ENCODE peak calls at places on chromosomes 12 and 14, in five cellular contexts. G is GM23338, X is foreskin fibroblast, T is AG09309, B is HCT116. Y is an unnamed sample.
A peak's percentile ranks its signal among the peaks of the same experiment; 100 is the strongest.

GRCh38 chr12:45989857-45990467 is 412 bp downstream of the SCAF11 start:
- DNase-seq in X (peak; percentile 30), G (peak; percentile 50), T (no peak), B (peak; percentile 19), Y (no peak)

GRCh38 chr12:13342971-13343370 is 146.4 kb downstream of the EMP1 start:
- DNase-seq in G (no peak), X (no peak), T (no peak), B (no peak), Y (peak; percentile 20)

GRCh38 chr14:76924363-76925151 is 98.3 kb downstream of the LRRC74A start:
- DNase-seq in G (peak; percentile 99), X (no peak), T (no peak), B (no peak), Y (no peak)

GRCh38 chr12:67659296-67659695 is 10.8 kb downstream of the DYRK2 start:
- DNase-seq in B (no peak), X (no peak), G (no peak), T (no peak), Y (no peak)

GRCh38 chr14:34380446-34380845 is 81.6 kb downstream of the SPTSSA start:
- DNase-seq in G (no peak), T (no peak), X (no peak), B (no peak), Y (no peak)

GRCh38 chr12:99110866-99111265 is 465.8 kb downstream of the APAF1 start:
- DNase-seq in T (no peak), B (no peak), X (no peak), G (no peak), Y (no peak)

GRCh38 chr12:91138337-91138905 is 27.1 kb upstream of the LUM start:
- DNase-seq in T (no peak), B (no peak), G (peak; percentile 3), X (no peak), Y (no peak)

GRCh38 chr12:112007945-112008344 is 5.0 kb downstream of the TMEM116 start:
- DNase-seq in B (no peak), G (no peak), X (no peak), T (no peak), Y (no peak)

GRCh38 chr12:52246720-52247621 is 13.9 kb downstream of the KRT7 start:
- DNase-seq in G (peak; percentile 16), B (peak; percentile 50), X (no peak), T (no peak), Y (peak; percentile 24)

GRCh38 chr12:68557011-68557715 is 53.5 kb upstream of the RAP1B start:
- DNase-seq in G (no peak), X (peak; percentile 78), T (peak; percentile 66), B (no peak), Y (peak; percentile 15)

GRCh38 chr12:3179731-3180130 is 102.6 kb downstream of the TSPAN9 start:
- DNase-seq in T (no peak), B (no peak), G (no peak), X (no peak), Y (no peak)

GRCh38 chr12:106986625-106987389 is at the start of gene MTERF2:
- DNase-seq in G (peak; percentile 98), T (peak; percentile 66), X (peak; percentile 95), B (peak; percentile 83), Y (peak; percentile 96)

GRCh38 chr14:52059614-52060013 is 9.2 kb downstream of the NID2 start:
- DNase-seq in X (no peak), T (no peak), B (no peak), G (no peak), Y (no peak)

GRCh38 chr14:100297320-100298300 is 8.6 kb downstream of the SLC25A29 start:
- DNase-seq in T (peak; percentile 31), G (no peak), B (no peak), X (peak; percentile 49), Y (no peak)

GRCh38 chr12:29634057-29634456 is 136.6 kb upstream of the OVCH1 start:
- DNase-seq in T (no peak), X (no peak), G (no peak), B (no peak), Y (no peak)

GRCh38 chr12:3005736-3006135 is 46.5 kb downstream of the TEAD4 start:
- DNase-seq in T (no peak), B (no peak), X (no peak), G (no peak), Y (peak; percentile 30)

GRCh38 chr12:3091650-3092207 is 14.6 kb downstream of the TSPAN9 start:
- DNase-seq in G (no peak), T (no peak), B (no peak), X (no peak), Y (no peak)

GRCh38 chr12:69987453-69988102 is 162.6 kb downstream of the MYRFL start:
- DNase-seq in B (peak; percentile 75), X (peak; percentile 84), T (peak; percentile 94), G (no peak), Y (peak; percentile 92)

GRCh38 chr14:35385042-35385839 is 19.3 kb downstream of the NFKBIA start:
- DNase-seq in T (peak; percentile 88), G (no peak), B (no peak), X (peak; percentile 88), Y (peak; percentile 93)

GRCh38 chr14:96162741-96163140 is 41.9 kb upstream of the BDKRB2 start:
- DNase-seq in G (no peak), X (no peak), T (peak; percentile 51), B (no peak), Y (no peak)
- TF ChIP-seq CTCF in G (no peak), X (no peak), T (no peak), B (no peak), Y (no peak)

GRCh38 chr12:108231909-108232434 is 102.9 kb downstream of the WSCD2 start:
- DNase-seq in X (no peak), T (no peak), G (no peak), B (no peak), Y (no peak)

GRCh38 chr12:108232565-108232964 is 103.5 kb downstream of the WSCD2 start:
- DNase-seq in T (no peak), X (no peak), G (no peak), B (peak; percentile 6), Y (peak; percentile 87)

GRCh38 chr12:108236366-108236765 is 102.7 kb downstream of the CMKLR1 start:
- DNase-seq in T (no peak), G (no peak), X (no peak), B (no peak), Y (no peak)

GRCh38 chr12:108235231-108235959 is 103.7 kb downstream of the CMKLR1 start:
- DNase-seq in X (no peak), T (no peak), B (no peak), G (peak; percentile 54), Y (no peak)

DNA sequence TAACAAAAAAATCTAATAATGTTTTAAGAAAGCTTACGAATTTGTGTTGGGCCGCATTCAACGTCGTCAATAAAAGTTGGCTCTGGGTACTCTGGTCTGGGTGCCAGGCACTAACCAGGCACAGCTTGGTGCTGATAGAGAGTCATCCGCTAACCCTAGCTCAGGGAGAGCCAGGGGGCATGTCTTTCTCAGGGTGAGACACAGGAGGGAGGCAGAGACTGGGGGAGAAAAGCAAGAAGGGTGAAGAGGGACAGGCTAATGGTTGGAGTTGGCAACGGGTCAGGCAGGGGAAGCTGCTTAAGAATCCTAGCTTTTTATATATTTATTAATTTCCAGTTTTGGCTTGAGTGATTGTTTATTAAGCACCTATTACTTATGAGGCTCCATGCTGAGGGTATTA is 105.0 kb downstream of the CMKLR1 start:
- DNase-seq in T (peak; percentile 5), B (no peak), X (no peak), G (no peak), Y (peak; percentile 14)
- TF ChIP-seq CTCF in T (peak; percentile 53), B (no peak), X (no peak), G (no peak), Y (no peak)

GRCh38 chr14:89955022-89955414 is 488 bp upstream of the EFCAB11 start:
- DNase-seq in G (no peak), B (no peak), X (no peak), T (no peak), Y (no peak)

GRCh38 chr14:89952581-89952980 is 1.9 kb downstream of the EFCAB11 start:
- DNase-seq in G (no peak), X (no peak), T (no peak), B (no peak), Y (no peak)

GRCh38 chr14:89953602-89954001 is 928 bp downstream of the EFCAB11 start:
- DNase-seq in G (no peak), T (no peak), X (no peak), B (no peak), Y (no peak)

GRCh38 chr14:89955418-89956293 is at the start of gene TDP1:
- DNase-seq in G (peak; percentile 98), B (peak; percentile 91), T (peak; percentile 73), X (peak; percentile 93), Y (peak; percentile 96)

DNA sequence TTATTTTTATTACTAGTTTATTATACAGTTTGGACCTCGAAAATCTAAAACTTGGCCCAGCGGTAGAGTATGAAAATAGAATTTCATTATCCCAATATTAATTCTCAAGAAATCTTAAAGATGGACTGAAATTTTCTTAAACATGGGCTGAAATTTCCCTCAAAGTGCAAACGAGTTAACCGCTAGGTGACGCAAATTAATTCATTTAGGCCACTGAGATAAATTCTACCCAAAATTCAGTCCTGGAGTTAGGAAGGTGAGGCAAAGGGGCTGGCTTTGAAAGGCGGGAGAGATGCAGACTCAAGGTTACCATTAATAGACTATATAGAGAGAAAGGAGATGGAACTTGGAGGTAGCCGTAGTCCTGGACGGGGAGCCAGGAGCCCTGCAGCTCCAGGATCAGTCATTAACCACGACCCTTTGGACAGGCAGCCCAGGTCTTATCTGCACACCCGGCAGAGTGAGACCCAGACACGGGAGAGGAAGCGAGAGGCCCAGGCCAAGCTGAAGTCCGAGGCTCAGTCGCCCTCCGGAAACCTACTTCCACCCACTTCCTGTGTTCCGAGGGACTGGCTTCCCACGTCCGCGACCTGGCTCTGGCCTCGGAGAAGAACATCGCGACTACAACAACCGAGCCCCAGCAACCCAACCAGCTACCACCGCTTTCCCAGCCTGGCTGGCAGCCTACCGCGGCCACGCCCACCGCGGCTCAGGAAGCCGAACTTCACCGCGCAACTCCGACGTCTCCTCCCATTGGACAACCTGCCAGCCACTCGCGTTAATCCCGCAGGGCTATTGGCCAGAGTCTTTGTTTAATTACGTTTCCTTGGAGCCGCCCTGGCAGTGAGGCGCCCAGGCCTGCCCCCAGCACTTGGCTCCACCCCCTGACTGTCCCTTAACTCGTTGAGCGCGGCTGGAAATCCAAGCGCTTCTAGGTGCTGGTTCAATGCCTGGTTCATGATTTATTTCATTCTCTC is at the start of gene EFCAB11:
- DNase-seq in B (peak; percentile 97), G (peak; percentile 100), X (peak; percentile 97), T (peak; percentile 92), Y (peak; percentile 99)
- TF ChIP-seq CTCF in B (peak; percentile 45), G (peak; percentile 58), X (no peak), T (peak; percentile 9), Y (peak; percentile 30)

DNA sequence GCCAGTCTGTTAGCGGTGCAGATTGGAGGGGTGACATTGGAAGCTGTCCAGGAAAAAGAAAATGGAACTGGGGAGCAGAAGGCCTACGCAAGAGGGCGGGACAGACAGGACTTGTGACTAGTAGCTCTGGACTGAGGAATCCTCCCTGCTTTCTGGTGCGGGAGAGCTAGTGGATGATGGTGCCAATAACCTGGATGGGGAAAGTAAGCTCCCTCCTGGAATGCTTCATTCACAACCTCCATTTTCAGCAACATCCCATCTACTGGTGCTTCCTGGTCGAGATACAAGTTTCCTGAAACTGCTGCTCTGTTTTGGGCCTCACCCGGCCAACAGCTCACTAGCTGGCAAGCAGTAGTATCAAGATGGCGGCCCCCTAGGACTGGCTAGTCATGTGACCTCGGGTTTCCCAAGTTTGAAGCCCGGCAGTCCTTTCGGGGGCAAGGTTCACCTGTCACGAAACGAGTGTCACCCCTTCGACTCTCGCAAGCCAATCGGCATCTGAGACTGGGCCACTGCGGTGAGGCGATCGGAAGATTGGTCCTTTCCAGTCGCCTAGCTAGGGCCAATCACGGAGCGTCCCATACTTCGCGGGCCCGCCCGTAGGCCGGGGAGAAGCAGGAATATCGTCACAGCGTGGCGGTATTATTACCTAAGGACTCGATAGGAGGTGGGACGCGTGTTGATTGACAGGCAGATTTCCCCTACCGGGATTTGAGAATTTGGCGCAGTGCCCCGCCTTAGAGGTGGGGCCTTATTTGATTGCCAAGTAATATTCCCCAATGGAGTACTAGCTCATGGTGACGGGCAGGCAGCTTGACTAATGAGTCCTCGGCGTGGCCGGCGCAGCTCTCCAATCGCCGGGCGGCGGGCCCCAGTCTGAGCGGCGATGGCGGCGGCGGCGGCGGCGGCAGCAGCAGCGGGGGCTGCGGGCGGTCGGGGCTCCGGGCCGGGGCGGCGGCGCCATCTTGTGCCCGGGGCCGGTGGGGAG is at the start of gene PABPN1:
- DNase-seq in G (peak; percentile 100), B (peak; percentile 100), T (peak; percentile 100), X (peak; percentile 100), Y (peak; percentile 100)
- TF ChIP-seq CTCF in G (no peak), B (no peak), T (no peak), X (no peak), Y (no peak)